ENCODE peak calls at places on chromosomes 1 and 21, in four cellular contexts. E, T, M and R are unnamed samples.

GRCh38 chr1:71232166-71232763 is 151.4 kb upstream of the ZRANB2 start:
- DNase-seq in E (no peak), T (peak; percentile 28), M (no peak), R (no peak)

GRCh38 chr1:116318897-116319296 is 54.1 kb upstream of the ATP1A1 start:
- DNase-seq in E (no peak), T (no peak), M (no peak), R (no peak)

GRCh38 chr21:37164742-37165141 is 91.7 kb downstream of the TTC3 start:
- DNase-seq in E (no peak), T (peak; percentile 62), M (peak; percentile 61), R (no peak)

GRCh38 chr1:197967066-197967465 is 49.9 kb downstream of the LHX9 start:
- DNase-seq in E (no peak), T (no peak), M (no peak), R (no peak)

GRCh38 chr1:67429528-67430357 is 459 bp downstream of the SERBP1 start:
- DNase-seq in E (peak; percentile 12), T (no peak), M (no peak), R (no peak)

GRCh38 chr1:53842347-53842746 is 4.3 kb upstream of the NDC1 start:
- DNase-seq in E (no peak), T (no peak), M (no peak), R (no peak)

GRCh38 chr1:184494929-184495328 is 108.1 kb downstream of the C1orf21 start:
- DNase-seq in E (no peak), T (no peak), M (no peak), R (no peak)

GRCh38 chr1:114154963-114155322 is 1.3 kb upstream of the SYT6 start:
- DNase-seq in E (no peak), T (no peak), M (no peak), R (peak; percentile 17)

GRCh38 chr1:21926814-21927530 is 10.1 kb downstream of the HSPG2 start:
- DNase-seq in E (no peak), T (peak; percentile 73), M (peak; percentile 61), R (no peak)

GRCh38 chr1:214549604-214550338 is 1.6 kb downstream of the PTPN14 start:
- DNase-seq in E (no peak), T (peak; percentile 56), M (peak; percentile 45), R (no peak)

GRCh38 chr1:169495050-169495740 is 9.5 kb upstream of the SLC19A2 start:
- DNase-seq in E (no peak), T (no peak), M (no peak), R (no peak)

GRCh38 chr1:179742717-179743678 is at the start of gene FAM163A:
- DNase-seq in E (no peak), T (no peak), M (no peak), R (no peak)

GRCh38 chr1:204685236-204686006 is at the start of gene LRRN2:
- DNase-seq in E (peak; percentile 22), T (no peak), M (no peak), R (no peak)

GRCh38 chr1:72037745-72038343 is 244.5 kb downstream of the NEGR1 start:
- DNase-seq in E (peak; percentile 10), T (peak; percentile 62), M (peak; percentile 58), R (peak; percentile 7)

GRCh38 chr21:46005081-46005480 is 23.5 kb downstream of the COL6A1 start:
- DNase-seq in E (no peak), T (no peak), M (no peak), R (no peak)

GRCh38 chr1:24294757-24295371 is 24.3 kb upstream of the GRHL3 start:
- DNase-seq in E (no peak), T (peak; percentile 86), M (peak; percentile 85), R (peak; percentile 67)

GRCh38 chr1:54289061-54289938 is 89.3 kb downstream of the MRPL37 start:
- DNase-seq in E (no peak), T (no peak), M (no peak), R (no peak)

GRCh38 chr1:39050001-39050400 is 23.9 kb downstream of the NDUFS5 start:
- DNase-seq in E (no peak), T (no peak), M (no peak), R (no peak)

GRCh38 chr1:64692911-64693310 is 52.0 kb upstream of the RAVER2 start:
- DNase-seq in E (no peak), T (no peak), M (no peak), R (no peak)

GRCh38 chr1:156399355-156400125 is 30.5 kb downstream of the RHBG start:
- DNase-seq in E (no peak), T (no peak), M (no peak), R (no peak)

GRCh38 chr1:59100975-59101374 is 195.9 kb upstream of the FGGY start:
- DNase-seq in E (no peak), T (no peak), M (peak; percentile 29), R (no peak)

GRCh38 chr1:98661544-98662353 is at the start of gene SNX7:
- DNase-seq in E (peak; percentile 80), T (peak; percentile 68), M (peak; percentile 76), R (no peak)

GRCh38 chr1:205693421-205693991 is 13.2 kb upstream of the SLC45A3 start:
- DNase-seq in E (no peak), T (no peak), M (no peak), R (no peak)

GRCh38 chr1:86140481-86140880 is 16.1 kb downstream of the COL24A1 start:
- DNase-seq in E (no peak), T (no peak), M (no peak), R (no peak)

GRCh38 chr1:42738678-42739226 is 1.3 kb downstream of the CLDN19 start:
- DNase-seq in E (no peak), T (no peak), M (no peak), R (no peak)

GRCh38 chr1:179754031-179754624 is 11.0 kb downstream of the FAM163A start:
- DNase-seq in E (no peak), T (peak; percentile 64), M (peak; percentile 87), R (no peak)

GRCh38 chr1:211579434-211580302 is 707 bp upstream of the SLC30A1 start:
- DNase-seq in E (no peak), T (peak; percentile 17), M (peak; percentile 43), R (peak; percentile 19)

GRCh38 chr21:42760977-42761751 is 107.7 kb downstream of the PDE9A start:
- DNase-seq in E (no peak), T (no peak), M (no peak), R (no peak)

GRCh38 chr1:147569587-147570241 is 28.4 kb downstream of the BCL9 start:
- DNase-seq in E (no peak), T (no peak), M (no peak), R (no peak)

GRCh38 chr1:2135425-2135824 is 59.1 kb downstream of the FAAP20 start:
- DNase-seq in E (peak; percentile 76), T (peak; percentile 68), M (peak; percentile 78), R (no peak)

GRCh38 chr21:44931137-44931500 is 8.7 kb upstream of the SLX9 start:
- DNase-seq in E (no peak), T (peak; percentile 45), M (peak; percentile 64), R (no peak)

GRCh38 chr1:1353389-1354151 is 4.4 kb upstream of the DVL1 start:
- DNase-seq in E (no peak), T (no peak), M (no peak), R (no peak)

GRCh38 chr1:243802736-243803135 is 47.3 kb downstream of the AKT3 start:
- DNase-seq in E (no peak), T (no peak), M (no peak), R (no peak)

GRCh38 chr1:151146416-151147131 is at the start of gene SEMA6C:
- DNase-seq in E (peak; percentile 98), T (peak; percentile 86), M (peak; percentile 92), R (peak; percentile 54)

GRCh38 chr1:50209749-50210148 is 101.0 kb downstream of the ELAVL4 start:
- DNase-seq in E (no peak), T (no peak), M (no peak), R (no peak)

GRCh38 chr1:155360051-155360450 is 39.4 kb downstream of the RUSC1 start:
- DNase-seq in E (no peak), T (no peak), M (no peak), R (no peak)
- H3K4me3 ChIP-seq in E (no peak overlapping the region), T (no peak overlapping the region), M (no peak overlapping the region), R (no peak overlapping the region)

GRCh38 chr1:246580497-246581047 is 14.3 kb downstream of the CNST start:
- DNase-seq in E (no peak), T (no peak), M (no peak), R (no peak)

GRCh38 chr1:246576709-246577032 is 10.4 kb downstream of the CNST start:
- DNase-seq in E (no peak), T (no peak), M (no peak), R (no peak)

GRCh38 chr1:246579818-246580217 is 13.6 kb downstream of the CNST start:
- DNase-seq in E (no peak), T (no peak), M (no peak), R (no peak)

GRCh38 chr1:246577720-246578106 is 11.5 kb downstream of the CNST start:
- DNase-seq in E (no peak), T (no peak), M (no peak), R (no peak)

DNA sequence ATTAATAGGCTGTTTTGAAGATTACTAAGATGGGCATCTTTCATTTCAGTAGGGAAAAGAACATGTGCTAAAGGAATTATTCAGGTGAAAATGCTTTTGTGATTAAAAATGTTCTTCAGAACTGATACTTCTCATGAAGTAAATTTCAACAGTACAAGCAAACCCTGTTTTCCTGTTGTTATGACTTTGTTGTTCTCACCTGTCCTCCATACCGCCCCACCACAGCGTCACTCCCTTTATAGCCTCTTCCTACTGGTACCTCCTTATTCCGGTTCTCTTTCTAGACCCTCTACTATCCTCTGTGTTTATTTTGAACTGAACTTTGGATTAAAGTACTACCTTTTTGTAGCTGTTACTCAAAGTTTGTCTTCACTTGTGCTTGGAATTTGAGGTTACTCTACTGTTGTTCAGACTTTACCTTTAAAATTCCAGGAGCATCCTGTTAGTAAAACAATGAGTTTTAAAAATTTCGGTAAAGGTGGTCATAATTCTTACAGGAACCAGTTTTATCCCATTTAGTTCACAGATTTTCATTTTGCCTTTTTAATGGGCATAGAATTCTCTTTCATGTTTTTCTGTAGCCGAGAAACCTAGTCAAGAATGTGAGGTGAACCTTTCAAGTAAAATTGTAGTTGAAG is 10.9 kb downstream of the CNST start:
- DNase-seq in E (no peak), T (no peak), M (no peak), R (no peak)
- H3K4me3 ChIP-seq in E (no peak overlapping the region), T (no peak overlapping the region), M (no peak overlapping the region), R (no peak overlapping the region)

DNA sequence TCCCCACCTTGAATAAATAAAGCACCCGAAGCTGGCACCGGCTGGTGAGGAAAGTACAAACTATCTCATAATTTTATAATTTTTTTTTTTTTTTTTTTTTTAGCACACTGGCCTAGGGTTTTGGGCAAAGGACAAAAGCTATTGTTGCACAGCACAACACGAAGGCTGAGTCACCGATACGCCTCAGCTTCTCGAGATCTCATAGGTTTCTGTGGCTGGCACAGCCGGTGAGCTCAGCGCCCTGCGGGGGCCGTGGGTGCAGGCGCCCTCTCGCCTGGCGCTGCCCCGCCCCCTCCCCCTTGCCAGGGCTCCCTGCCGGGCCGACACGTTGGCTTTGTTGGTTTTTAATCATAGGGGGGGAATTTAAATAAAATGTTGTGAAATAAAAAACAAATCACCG is 17.2 kb downstream of the CASZ1 start:
- DNase-seq in E (no peak), T (no peak), M (no peak), R (no peak)
- H3K4me3 ChIP-seq in E (no peak overlapping the region), T (no peak overlapping the region), M (no peak overlapping the region), R (no peak overlapping the region)

DNA sequence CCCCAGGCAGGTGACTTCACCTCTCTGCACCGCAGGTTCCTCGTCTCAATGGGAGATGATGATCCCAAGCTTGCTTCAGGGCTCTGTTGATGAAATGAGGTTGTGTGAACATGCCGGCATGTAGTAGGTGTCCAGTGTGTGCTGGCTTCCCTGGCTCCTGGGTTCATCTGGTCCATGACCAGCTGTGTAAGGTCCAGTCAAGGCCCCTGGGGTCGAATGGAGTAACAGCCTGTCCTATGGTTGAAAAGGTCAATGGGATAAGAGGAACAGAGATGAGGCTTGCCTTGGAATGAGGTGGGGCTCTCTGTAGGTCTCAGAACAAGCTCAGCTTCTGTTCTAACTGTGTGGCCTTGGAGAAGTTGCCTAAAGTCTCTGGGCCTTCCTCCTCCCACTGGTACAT is 26.5 kb downstream of the RPS6KA1 start:
- DNase-seq in E (no peak), T (no peak), M (no peak), R (no peak)
- H3K4me3 ChIP-seq in E (no peak overlapping the region), T (no peak overlapping the region), M (no peak overlapping the region), R (no peak overlapping the region)